ENCODE peak calls at places on chromosomes 5 and 9, in six cellular contexts. Y is NCI-H1105; O is stimulated activated CD8-positive, alpha-beta memory T cell treated with anti-CD3 and anti-CD28 coated beads, Interleukin-4, amount 100 ng/mL, for 4 hours; Z is Calu3; Q is retina; J is tibial artery. T is an unnamed sample.

GRCh38 chr9:16561121-16561520 is 309.3 kb downstream of the BNC2 start:
- DNase-seq in Y (no peak), O (no peak), Z (no peak), Q (no peak), J (no peak), T (no peak)

GRCh38 chr5:172554562-172554961 is 86.5 kb upstream of the NEURL1B start:
- DNase-seq in Y (no peak), O (no peak), Z (no peak), Q (no peak), J (no peak), T (no peak)

GRCh38 chr9:137392232-137393007 is 30.5 kb downstream of the EXD3 start:
- DNase-seq in Y (no peak), O (no peak), Z (no peak), Q (no peak), J (no peak), T (no peak)

GRCh38 chr5:39513236-39513635 is 88.5 kb upstream of the DAB2 start:
- DNase-seq in Y (no peak), O (no peak), Z (peak), Q (no peak), J (no peak), T (no peak)

GRCh38 chr5:35202319-35203111 is 27.8 kb downstream of the PRLR start:
- DNase-seq in Y (no peak), O (no peak), Z (peak), Q (no peak), J (peak), T (no peak)

GRCh38 chr5:88883059-88883565 is at the start of gene MEF2C:
- DNase-seq in Y (peak), O (no peak), Z (peak), Q (peak), J (peak), T (peak)

GRCh38 chr5:138230981-138231589 is 18.0 kb upstream of the CDC23 start:
- DNase-seq in Y (peak), O (no peak), Z (peak), Q (no peak), J (no peak), T (no peak)

GRCh38 chr9:138053996-138054752 is 176.6 kb downstream of the CACNA1B start:
- DNase-seq in Y (no peak), O (no peak), Z (no peak), Q (no peak), J (no peak), T (no peak)

GRCh38 chr9:131405429-131405828 is 11.5 kb downstream of the PRRC2B start:
- DNase-seq in Y (no peak), O (no peak), Z (no peak), Q (no peak), J (no peak), T (no peak)

GRCh38 chr5:78731884-78732283 is 83.3 kb upstream of the LHFPL2 start:
- DNase-seq in Y (no peak), O (no peak), Z (no peak), Q (no peak), J (no peak), T (no peak)

GRCh38 chr9:97987490-97987889 is 4.3 kb downstream of the ANP32B start:
- DNase-seq in Y (no peak), O (no peak), Z (no peak), Q (no peak), J (no peak), T (no peak)

GRCh38 chr5:140565780-140566095 is 1.1 kb downstream of the SLC35A4 start:
- DNase-seq in Y (no peak), O (no peak), Z (no peak), Q (no peak), J (no peak), T (no peak)

GRCh38 chr9:80496901-80497565 is 925.3 kb downstream of the TLE4 start:
- DNase-seq in Y (no peak), O (no peak), Z (no peak), Q (peak), J (no peak), T (no peak)

GRCh38 chr9:3240651-3241268 is 285.0 kb downstream of the RFX3 start:
- DNase-seq in Y (peak), O (peak), Z (peak), Q (peak), J (peak), T (peak)

GRCh38 chr9:128009639-128010038 is 28.9 kb upstream of the EEIG1 start:
- DNase-seq in Y (no peak), O (no peak), Z (no peak), Q (no peak), J (no peak), T (no peak)